ENCODE peak calls at places on chromosomes 6 and 20, in four cellular contexts. One of them, this sample, is unnamed.

GRCh38 chr6:130681028-130681427 is 146.2 kb upstream of the SMLR1 start:
- DNase-seq in vagina: no peak
- DNase-seq in HTR-8/SVneo: peak; percentile 34
- DNase-seq in BJ: peak; percentile 73
- DNase-seq in this sample: no peak

GRCh38 chr6:124073021-124073420 is 269.4 kb downstream of the NKAIN2 start:
- DNase-seq in vagina: no peak
- DNase-seq in HTR-8/SVneo: no peak
- DNase-seq in BJ: no peak
- DNase-seq in this sample: no peak

GRCh38 chr6:136235233-136235564 is 14.9 kb downstream of the MTFR2 start:
- DNase-seq in vagina: no peak
- DNase-seq in HTR-8/SVneo: no peak
- DNase-seq in BJ: no peak
- DNase-seq in this sample: no peak

GRCh38 chr20:15922556-15922955 is 650.7 kb downstream of the KIF16B start:
- DNase-seq in vagina: no peak
- DNase-seq in HTR-8/SVneo: no peak
- DNase-seq in BJ: no peak
- DNase-seq in this sample: no peak

GRCh38 chr20:59141818-59142581 is 21.6 kb upstream of the ZNF831 start:
- DNase-seq in vagina: no peak
- DNase-seq in HTR-8/SVneo: peak; percentile 48
- DNase-seq in BJ: no peak
- DNase-seq in this sample: no peak

GRCh38 chr6:158290659-158291058 is 21.6 kb upstream of the TULP4 start:
- DNase-seq in vagina: no peak
- DNase-seq in HTR-8/SVneo: no peak
- DNase-seq in BJ: no peak
- DNase-seq in this sample: no peak

GRCh38 chr6:119445666-119446622 is 96.4 kb upstream of the MAN1A1 start:
- DNase-seq in vagina: no peak
- DNase-seq in HTR-8/SVneo: no peak
- DNase-seq in BJ: no peak
- DNase-seq in this sample: no peak

GRCh38 chr6:89539779-89540178 is 98.8 kb downstream of the LYRM2 start:
- DNase-seq in vagina: no peak
- DNase-seq in HTR-8/SVneo: no peak
- DNase-seq in BJ: no peak
- DNase-seq in this sample: no peak

GRCh38 chr6:28269492-28269891 is 2.5 kb downstream of the ZSCAN26 start:
- DNase-seq in vagina: no peak
- DNase-seq in HTR-8/SVneo: peak; percentile 39
- DNase-seq in BJ: peak; percentile 55
- DNase-seq in this sample: no peak

GRCh38 chr20:46652699-46653098 is 1.4 kb upstream of the SLC13A3 start:
- DNase-seq in vagina: no peak
- DNase-seq in HTR-8/SVneo: no peak
- DNase-seq in BJ: no peak
- DNase-seq in this sample: no peak

GRCh38 chr6:15439410-15440022 is 193.6 kb downstream of the JARID2 start:
- DNase-seq in vagina: no peak
- DNase-seq in HTR-8/SVneo: no peak
- DNase-seq in BJ: no peak
- DNase-seq in this sample: no peak

GRCh38 chr20:56582557-56582956 is 46.5 kb upstream of the TFAP2C start:
- DNase-seq in vagina: no peak
- DNase-seq in HTR-8/SVneo: no peak
- DNase-seq in BJ: no peak
- DNase-seq in this sample: no peak

GRCh38 chr20:1813101-1813529 is 82.1 kb upstream of the SIRPA start:
- DNase-seq in vagina: peak; percentile 25
- DNase-seq in HTR-8/SVneo: no peak
- DNase-seq in BJ: peak; percentile 92
- DNase-seq in this sample: no peak

GRCh38 chr6:15861486-15861885 is 198.7 kb upstream of the DTNBP1 start:
- DNase-seq in vagina: no peak
- DNase-seq in HTR-8/SVneo: no peak
- DNase-seq in BJ: no peak
- DNase-seq in this sample: no peak

This sample was measured in mesothelial cell of epicardium.